ENCODE peak calls at places on chromosome 14, in four cellular contexts. One of them, this sample, is unnamed.

GRCh38 chr14:59711083-59711482 is 134.5 kb upstream of the CCDC175 start:
- DNase-seq in coronary artery: no peak
- DNase-seq in upper lobe of right lung: no peak
- DNase-seq in cardiac muscle cell: no peak
- DNase-seq in this sample: no peak

GRCh38 chr14:38880643-38881567 is 222.1 kb downstream of the SEC23A start:
- DNase-seq in cardiac muscle cell: peak
- DNase-seq in upper lobe of right lung: no peak
- DNase-seq in coronary artery: no peak
- DNase-seq in this sample: no peak

GRCh38 chr14:64715628-64716412 is 11.6 kb downstream of the PLEKHG3 start:
- DNase-seq in upper lobe of right lung: no peak
- DNase-seq in cardiac muscle cell: no peak
- DNase-seq in coronary artery: peak
- DNase-seq in this sample: no peak

GRCh38 chr14:95835331-95835730 is 41.3 kb upstream of the TUNAR start:
- DNase-seq in cardiac muscle cell: no peak
- DNase-seq in coronary artery: no peak
- DNase-seq in upper lobe of right lung: no peak
- DNase-seq in this sample: no peak

GRCh38 chr14:89269404-89269803 is 147.6 kb downstream of the FOXN3 start:
- DNase-seq in upper lobe of right lung: no peak
- DNase-seq in coronary artery: peak
- DNase-seq in cardiac muscle cell: no peak
- DNase-seq in this sample: no peak

GRCh38 chr14:103854822-103855733 is 7.7 kb upstream of the PPP1R13B start:
- DNase-seq in upper lobe of right lung: peak
- DNase-seq in coronary artery: no peak
- DNase-seq in cardiac muscle cell: peak
- DNase-seq in this sample: no peak

GRCh38 chr14:56874375-56874774 is 64.1 kb upstream of the OTX2 start:
- DNase-seq in coronary artery: no peak
- DNase-seq in upper lobe of right lung: no peak
- DNase-seq in cardiac muscle cell: peak
- DNase-seq in this sample: no peak

GRCh38 chr14:102479777-102480176 is 29.8 kb downstream of the ANKRD9 start:
- DNase-seq in upper lobe of right lung: peak
- DNase-seq in coronary artery: no peak
- DNase-seq in cardiac muscle cell: no peak
- DNase-seq in this sample: no peak

GRCh38 chr14:95918466-95918865 is 41.8 kb downstream of the TUNAR start:
- DNase-seq in upper lobe of right lung: no peak
- DNase-seq in cardiac muscle cell: peak
- DNase-seq in coronary artery: no peak
- DNase-seq in this sample: no peak

GRCh38 chr14:50906326-50906725 is 34.5 kb downstream of the ABHD12B start:
- DNase-seq in upper lobe of right lung: no peak
- DNase-seq in cardiac muscle cell: no peak
- DNase-seq in coronary artery: no peak
- DNase-seq in this sample: no peak

GRCh38 chr14:95655461-95655860 is 30.8 kb upstream of the TCL1B start:
- DNase-seq in upper lobe of right lung: no peak
- DNase-seq in cardiac muscle cell: no peak
- DNase-seq in coronary artery: no peak
- DNase-seq in this sample: no peak

GRCh38 chr14:63276016-63276415 is 42.7 kb downstream of the GPHB5 start:
- DNase-seq in cardiac muscle cell: no peak
- DNase-seq in coronary artery: no peak
- DNase-seq in upper lobe of right lung: no peak
- DNase-seq in this sample: no peak

GRCh38 chr14:30085943-30086342 is 158.3 kb upstream of the PRKD1 start:
- DNase-seq in cardiac muscle cell: no peak
- DNase-seq in coronary artery: no peak
- DNase-seq in upper lobe of right lung: no peak
- DNase-seq in this sample: no peak

GRCh38 chr14:96253140-96253539 is 2.9 kb upstream of the BDKRB1 start:
- DNase-seq in cardiac muscle cell: no peak
- DNase-seq in upper lobe of right lung: no peak
- DNase-seq in coronary artery: no peak
- DNase-seq in this sample: no peak

GRCh38 chr14:54785778-54786160 is 116.9 kb downstream of the GCH1 start:
- DNase-seq in cardiac muscle cell: no peak
- DNase-seq in upper lobe of right lung: no peak
- DNase-seq in coronary artery: no peak
- DNase-seq in this sample: no peak

GRCh38 chr14:54788701-54789100 is 113.9 kb downstream of the GCH1 start:
- DNase-seq in cardiac muscle cell: no peak
- DNase-seq in coronary artery: peak
- DNase-seq in upper lobe of right lung: no peak
- DNase-seq in this sample: no peak

GRCh38 chr14:38749936-38750335 is 353.1 kb downstream of the SEC23A start:
- DNase-seq in upper lobe of right lung: no peak
- DNase-seq in coronary artery: no peak
- DNase-seq in cardiac muscle cell: no peak
- DNase-seq in this sample: no peak

GRCh38 chr14:32019271-32019670 is 57.8 kb upstream of the ARHGAP5 start:
- DNase-seq in coronary artery: no peak
- DNase-seq in cardiac muscle cell: no peak
- DNase-seq in upper lobe of right lung: no peak
- DNase-seq in this sample: no peak

GRCh38 chr14:70660967-70661871 is 19.5 kb downstream of the TTC9 start:
- DNase-seq in cardiac muscle cell: no peak
- DNase-seq in upper lobe of right lung: no peak
- DNase-seq in coronary artery: no peak
- DNase-seq in this sample: no peak

GRCh38 chr14:76863724-76864407 is 37.7 kb downstream of the LRRC74A start:
- DNase-seq in coronary artery: no peak
- DNase-seq in upper lobe of right lung: peak
- DNase-seq in cardiac muscle cell: peak
- DNase-seq in this sample: no peak

GRCh38 chr14:53850714-53851296 is 105.8 kb downstream of the BMP4 start:
- DNase-seq in coronary artery: no peak
- DNase-seq in upper lobe of right lung: no peak
- DNase-seq in cardiac muscle cell: no peak
- DNase-seq in this sample: no peak

GRCh38 chr14:90678420-90678819 is 137.8 kb downstream of the TTC7B start:
- DNase-seq in coronary artery: no peak
- DNase-seq in upper lobe of right lung: no peak
- DNase-seq in cardiac muscle cell: no peak
- DNase-seq in this sample: no peak

GRCh38 chr14:59362533-59362932 is 102.6 kb downstream of the GPR135 start:
- DNase-seq in cardiac muscle cell: no peak
- DNase-seq in coronary artery: no peak
- DNase-seq in upper lobe of right lung: no peak
- DNase-seq in this sample: no peak

GRCh38 chr14:33542338-33543290 is 408.3 kb downstream of the EGLN3 start:
- DNase-seq in cardiac muscle cell: no peak
- DNase-seq in coronary artery: no peak
- DNase-seq in upper lobe of right lung: no peak
- DNase-seq in this sample: no peak

GRCh38 chr14:32370720-32371119 is 41.6 kb downstream of the AKAP6 start:
- DNase-seq in upper lobe of right lung: no peak
- DNase-seq in cardiac muscle cell: no peak
- DNase-seq in coronary artery: no peak
- DNase-seq in this sample: no peak

GRCh38 chr14:94748667-94749347 is 21.1 kb downstream of the GSC start:
- DNase-seq in coronary artery: no peak
- DNase-seq in cardiac muscle cell: peak
- DNase-seq in upper lobe of right lung: no peak
- DNase-seq in this sample: no peak

GRCh38 chr14:61877050-61877390 is 114.8 kb downstream of the SNAPC1 start:
- DNase-seq in cardiac muscle cell: no peak
- DNase-seq in upper lobe of right lung: no peak
- DNase-seq in coronary artery: no peak
- DNase-seq in this sample: no peak
- H3K27ac ChIP-seq in cardiac muscle cell: no peak
- H3K27ac ChIP-seq in upper lobe of right lung: no peak
- H3K27ac ChIP-seq in coronary artery: no peak
- H3K27ac ChIP-seq in this sample: no peak

DNA sequence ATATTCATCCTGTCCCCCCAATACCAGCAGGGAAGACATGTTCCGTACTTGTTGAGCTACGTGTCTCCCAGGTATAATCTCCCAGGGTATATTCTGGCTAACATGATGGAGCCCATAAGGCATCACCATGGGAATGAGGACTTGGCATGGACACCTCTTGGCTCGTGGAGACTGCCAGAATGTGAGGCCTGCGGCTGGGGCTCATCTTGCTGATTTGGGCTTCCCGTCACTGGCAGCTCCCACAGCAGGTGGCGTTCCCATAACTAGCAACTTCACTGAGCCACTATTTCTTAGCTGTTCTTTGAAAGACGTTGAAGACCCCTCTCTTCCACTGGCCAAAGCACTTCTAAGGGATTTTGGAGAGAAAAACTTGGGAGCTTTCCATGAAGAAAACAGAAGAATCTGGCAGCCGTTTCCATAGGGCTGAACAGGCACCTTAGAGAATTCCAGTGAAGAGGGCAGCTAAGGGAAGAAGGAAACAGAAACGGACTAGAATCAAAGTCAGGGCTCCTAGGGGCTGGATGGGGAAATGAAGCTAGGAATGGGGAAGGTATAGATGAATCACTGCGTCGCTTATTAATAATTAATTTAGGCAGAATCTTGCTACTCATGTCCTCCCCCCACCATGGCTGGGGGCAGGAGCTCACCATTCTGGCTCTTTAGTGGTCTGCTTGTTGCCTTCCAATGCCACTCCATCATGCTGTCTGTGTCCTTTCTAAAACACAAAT is 39.7 kb upstream of the FOS start:
- DNase-seq in upper lobe of right lung: no peak
- DNase-seq in coronary artery: no peak
- DNase-seq in cardiac muscle cell: no peak
- DNase-seq in this sample: no peak
- H3K27ac ChIP-seq in upper lobe of right lung: no peak
- H3K27ac ChIP-seq in coronary artery: peak
- H3K27ac ChIP-seq in cardiac muscle cell: peak
- H3K27ac ChIP-seq in this sample: no peak

GRCh38 chr14:68140111-68140741 is 320.6 kb downstream of the RAD51B start:
- DNase-seq in upper lobe of right lung: no peak
- DNase-seq in coronary artery: no peak
- DNase-seq in cardiac muscle cell: peak
- DNase-seq in this sample: peak
- H3K27ac ChIP-seq in upper lobe of right lung: peak
- H3K27ac ChIP-seq in coronary artery: peak
- H3K27ac ChIP-seq in cardiac muscle cell: no peak
- H3K27ac ChIP-seq in this sample: peak

GRCh38 chr14:68927089-68927488 is 52.0 kb downstream of the ACTN1 start:
- DNase-seq in cardiac muscle cell: no peak
- DNase-seq in coronary artery: no peak
- DNase-seq in upper lobe of right lung: no peak
- DNase-seq in this sample: no peak
- H3K27ac ChIP-seq in cardiac muscle cell: peak
- H3K27ac ChIP-seq in coronary artery: peak
- H3K27ac ChIP-seq in upper lobe of right lung: no peak
- H3K27ac ChIP-seq in this sample: no peak

DNA sequence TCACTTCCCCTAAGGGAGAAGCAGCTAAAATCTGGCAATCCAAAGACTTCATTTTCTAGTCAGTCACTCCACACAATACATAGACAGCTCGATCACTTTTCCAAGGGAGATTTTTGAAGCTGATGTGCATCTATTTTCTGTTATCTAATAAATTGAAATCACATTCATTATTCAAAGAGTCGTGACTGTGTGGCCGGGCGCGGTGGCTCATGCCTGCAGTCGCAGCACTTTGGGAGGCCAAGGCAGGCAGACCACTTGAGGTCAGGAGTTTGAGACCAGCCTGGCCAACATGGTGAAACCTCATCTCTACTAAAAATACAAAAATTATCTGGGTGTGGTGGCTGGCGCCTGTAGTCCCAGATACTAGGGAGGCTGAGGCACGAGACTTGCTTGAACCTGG is 27.1 kb upstream of the PTGR2 start:
- DNase-seq in coronary artery: no peak
- DNase-seq in upper lobe of right lung: no peak
- DNase-seq in cardiac muscle cell: no peak
- DNase-seq in this sample: no peak
- H3K27ac ChIP-seq in coronary artery: no peak
- H3K27ac ChIP-seq in upper lobe of right lung: no peak
- H3K27ac ChIP-seq in cardiac muscle cell: no peak
- H3K27ac ChIP-seq in this sample: no peak

GRCh38 chr14:100536721-100537700 is 50.2 kb downstream of the BEGAIN start:
- DNase-seq in upper lobe of right lung: peak
- DNase-seq in cardiac muscle cell: no peak
- DNase-seq in coronary artery: peak
- DNase-seq in this sample: no peak

GRCh38 chr14:100538566-100539318 is 48.5 kb downstream of the BEGAIN start:
- DNase-seq in cardiac muscle cell: no peak
- DNase-seq in coronary artery: peak
- DNase-seq in upper lobe of right lung: peak
- DNase-seq in this sample: no peak

GRCh38 chr14:100539319-100539645 is 47.9 kb downstream of the BEGAIN start:
- DNase-seq in cardiac muscle cell: no peak
- DNase-seq in coronary artery: peak
- DNase-seq in upper lobe of right lung: no peak
- DNase-seq in this sample: no peak

GRCh38 chr14:100536141-100536540 is 51.1 kb downstream of the BEGAIN start:
- DNase-seq in cardiac muscle cell: no peak
- DNase-seq in coronary artery: no peak
- DNase-seq in upper lobe of right lung: peak
- DNase-seq in this sample: no peak

DNA sequence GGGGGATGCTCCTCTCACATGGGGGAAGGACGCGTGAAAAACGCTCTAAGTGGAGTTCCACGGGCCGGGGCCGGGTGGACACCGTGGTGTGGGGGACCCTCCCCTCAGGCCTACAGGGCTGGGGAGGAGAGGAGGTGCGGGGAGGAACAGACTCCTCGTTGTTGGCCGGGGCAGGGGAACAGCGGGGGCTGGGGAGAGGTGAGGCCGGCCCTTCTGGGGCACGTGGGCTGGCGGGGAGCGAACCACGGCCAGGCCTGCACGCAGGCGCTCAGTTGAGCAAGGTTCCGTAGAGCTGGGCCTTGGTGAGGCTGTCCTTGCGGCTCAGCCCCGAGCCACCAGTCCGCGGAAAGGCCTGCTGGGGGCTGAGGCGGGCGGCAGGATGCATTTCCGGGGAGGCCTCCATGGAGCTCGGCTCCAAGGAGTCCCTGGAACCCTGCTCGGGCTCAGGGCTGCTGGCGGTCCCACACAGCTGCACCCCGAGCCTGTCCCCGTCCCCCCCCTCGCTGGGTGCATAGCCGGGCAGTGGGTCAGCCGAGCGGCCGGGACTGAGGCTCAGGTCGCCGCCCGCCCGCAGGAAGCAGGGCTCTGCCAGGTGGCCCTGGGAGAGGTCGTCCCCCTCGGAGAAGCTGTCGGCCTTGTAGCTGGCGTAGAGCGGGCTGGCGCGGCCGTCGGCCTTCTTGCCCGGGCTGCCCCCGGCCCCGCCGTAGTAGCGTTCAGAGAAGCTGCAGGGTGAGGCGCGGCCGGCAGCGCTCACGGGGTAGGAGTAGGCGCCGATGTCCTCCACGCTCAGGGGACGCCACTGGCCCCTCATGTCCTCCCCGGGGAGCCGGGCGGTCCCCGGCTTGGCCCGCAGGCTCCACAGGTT is 49.3 kb downstream of the BEGAIN start:
- DNase-seq in cardiac muscle cell: no peak
- DNase-seq in coronary artery: peak
- DNase-seq in upper lobe of right lung: peak
- DNase-seq in this sample: no peak
- H3K27ac ChIP-seq in cardiac muscle cell: no peak
- H3K27ac ChIP-seq in coronary artery: no peak
- H3K27ac ChIP-seq in upper lobe of right lung: no peak
- H3K27ac ChIP-seq in this sample: no peak